ENCODE peak calls at places on chromosomes 1 and 21, in ten cellular contexts. P is head of caudate nucleus; T is lower lobe of right lung; V is anterior cingulate cortex; Z is right cardiac atrium; G is Calu3; H is activated T-cell treated with anti-CD3 and anti-CD28 coated beads, Interleukin-2, amount 50 U/mL, for 72 hours; C is NCI-H1105 treated with DMSO at 0.1 percent for 48 hours; L is posterior cingulate gyrus; O is psoas muscle. B is an unnamed sample.
A peak's percentile ranks its signal among the peaks of the same experiment; 100 is the strongest.

GRCh38 chr21:43207043-43207315 is 38.2 kb downstream of the CRYAA start:
- DNase-seq in P (no peak), Z (peak; percentile 5), H (no peak), C (no peak), T (no peak), G (no peak), V (no peak), O (no peak), L (no peak), B (no peak)

GRCh38 chr1:12592496-12592895 is 25.5 kb downstream of the DHRS3 start:
- DNase-seq in V (no peak), C (no peak), P (no peak), H (no peak), Z (peak; percentile 73), L (no peak), T (no peak), G (no peak), O (no peak), B (no peak)

GRCh38 chr1:150561830-150562367 is 12.7 kb downstream of the ADAMTSL4 start:
- DNase-seq in P (peak; percentile 75), T (peak; percentile 97), Z (peak; percentile 98), C (peak; percentile 68), V (no peak), L (peak; percentile 75), G (peak; percentile 95), O (peak; percentile 93), H (peak; percentile 94), B (peak; percentile 65)

GRCh38 chr1:235745448-235746136 is 96.0 kb upstream of the GNG4 start:
- DNase-seq in P (no peak), H (no peak), O (no peak), G (no peak), T (no peak), Z (no peak), L (no peak), C (no peak), V (no peak), B (no peak)

GRCh38 chr1:85289848-85290335 is 13.5 kb upstream of the BCL10 start:
- DNase-seq in H (no peak), C (no peak), L (no peak), G (no peak), O (no peak), P (no peak), V (no peak), Z (no peak), T (no peak), B (no peak)

GRCh38 chr1:32374193-32374592 is 11.9 kb downstream of the TSSK3 start:
- DNase-seq in C (no peak), P (no peak), T (no peak), Z (no peak), V (no peak), L (no peak), H (no peak), G (no peak), O (no peak), B (no peak)

GRCh38 chr1:21531243-21531642 is 22.0 kb downstream of the ALPL start:
- DNase-seq in V (no peak), H (no peak), Z (no peak), T (no peak), G (no peak), C (no peak), O (no peak), P (no peak), L (no peak), B (no peak)

GRCh38 chr1:228181635-228182034 is 16.0 kb downstream of the IBA57 start:
- DNase-seq in H (no peak), C (no peak), O (no peak), P (no peak), G (no peak), Z (no peak), L (no peak), V (no peak), T (no peak), B (no peak)

GRCh38 chr1:45071567-45071966 is 59.5 kb downstream of the UROD start:
- DNase-seq in G (no peak), Z (no peak), H (no peak), L (no peak), P (no peak), O (no peak), C (no peak), V (no peak), T (no peak), B (no peak)

GRCh38 chr1:41846595-41846994 is 72.1 kb downstream of the HIVEP3 start:
- DNase-seq in O (no peak), Z (no peak), H (no peak), C (no peak), T (no peak), G (no peak), P (no peak), V (no peak), L (no peak), B (no peak)

GRCh38 chr1:206878456-206878855 is 13.0 kb downstream of the IL20 start:
- DNase-seq in L (no peak), T (no peak), G (no peak), H (no peak), C (no peak), Z (no peak), P (no peak), O (no peak), V (no peak), B (no peak)

GRCh38 chr1:230242317-230242716 is 175.3 kb downstream of the GALNT2 start:
- DNase-seq in H (no peak), C (no peak), Z (peak; percentile 50), V (no peak), T (no peak), L (no peak), P (no peak), G (no peak), O (no peak), B (no peak)

GRCh38 chr1:18965206-18966173 is 9.0 kb upstream of the IFFO2 start:
- DNase-seq in Z (no peak), H (peak; percentile 72), C (no peak), G (no peak), L (no peak), O (no peak), P (no peak), T (no peak), V (no peak), B (no peak)

GRCh38 chr1:241250465-241250864 is 106.5 kb downstream of the RGS7 start:
- DNase-seq in G (peak; percentile 8), P (no peak), V (no peak), O (no peak), H (no peak), T (no peak), L (no peak), C (peak; percentile 85), Z (no peak), B (peak; percentile 88)

GRCh38 chr1:242011879-242012674 is 13.2 kb upstream of the MAP1LC3C start:
- DNase-seq in T (no peak), G (no peak), V (no peak), L (peak; percentile 22), C (no peak), Z (no peak), H (no peak), O (peak; percentile 43), P (peak; percentile 21), B (no peak)